ENCODE peak calls at places on chromosomes 6 and 20, in nine cellular contexts. One of them, this sample, is unnamed.

GRCh38 chr6:32837651-32838113 is 857 bp downstream of the TAP2 start:
- DNase-seq in IMR-90: no peak
- DNase-seq in GM12891: no peak
- DNase-seq in transverse colon: no peak
- DNase-seq in A549: no peak
- DNase-seq in gastrocnemius medialis: no peak
- DNase-seq in heart left ventricle: no peak
- DNase-seq in lower leg skin: no peak
- DNase-seq in ovary: no peak
- DNase-seq in this sample: no peak

GRCh38 chr6:157621401-157621800 is 201.6 kb upstream of the SNX9 start:
- DNase-seq in IMR-90: no peak
- DNase-seq in GM12891: no peak
- DNase-seq in transverse colon: no peak
- DNase-seq in A549: no peak
- DNase-seq in gastrocnemius medialis: no peak
- DNase-seq in heart left ventricle: no peak
- DNase-seq in lower leg skin: no peak
- DNase-seq in ovary: no peak
- DNase-seq in this sample: no peak

GRCh38 chr6:163333038-163333437 is 81.5 kb upstream of the QKI start:
- DNase-seq in IMR-90: no peak
- DNase-seq in GM12891: no peak
- DNase-seq in transverse colon: no peak
- DNase-seq in A549: no peak
- DNase-seq in gastrocnemius medialis: no peak
- DNase-seq in heart left ventricle: no peak
- DNase-seq in lower leg skin: no peak
- DNase-seq in ovary: no peak
- DNase-seq in this sample: no peak

GRCh38 chr20:53755733-53756523 is 162.3 kb upstream of the ZNF217 start:
- DNase-seq in IMR-90: no peak
- DNase-seq in GM12891: no peak
- DNase-seq in transverse colon: no peak
- DNase-seq in A549: no peak
- DNase-seq in gastrocnemius medialis: no peak
- DNase-seq in heart left ventricle: no peak
- DNase-seq in lower leg skin: no peak
- DNase-seq in ovary: no peak
- DNase-seq in this sample: no peak

GRCh38 chr20:50085481-50086365 is 27.2 kb downstream of the UBE2V1 start:
- DNase-seq in IMR-90: peak
- DNase-seq in GM12891: peak
- DNase-seq in transverse colon: peak
- DNase-seq in A549: peak
- DNase-seq in gastrocnemius medialis: no peak
- DNase-seq in heart left ventricle: peak
- DNase-seq in lower leg skin: no peak
- DNase-seq in ovary: no peak
- DNase-seq in this sample: peak

GRCh38 chr6:159762681-159763293 is 942 bp downstream of the ACAT2 start:
- DNase-seq in IMR-90: no peak
- DNase-seq in GM12891: peak
- DNase-seq in transverse colon: peak
- DNase-seq in A549: no peak
- DNase-seq in gastrocnemius medialis: no peak
- DNase-seq in heart left ventricle: no peak
- DNase-seq in lower leg skin: peak
- DNase-seq in ovary: no peak
- DNase-seq in this sample: peak

GRCh38 chr6:16238057-16238657 is at the start of gene GMPR:
- DNase-seq in IMR-90: peak
- DNase-seq in GM12891: peak
- DNase-seq in transverse colon: peak
- DNase-seq in A549: no peak
- DNase-seq in gastrocnemius medialis: peak
- DNase-seq in heart left ventricle: peak
- DNase-seq in lower leg skin: peak
- DNase-seq in ovary: peak
- DNase-seq in this sample: peak

GRCh38 chr20:667351-668034 is 8.1 kb downstream of the SCRT2 start:
- DNase-seq in IMR-90: peak
- DNase-seq in GM12891: no peak
- DNase-seq in transverse colon: peak
- DNase-seq in A549: peak
- DNase-seq in gastrocnemius medialis: peak
- DNase-seq in heart left ventricle: no peak
- DNase-seq in lower leg skin: no peak
- DNase-seq in ovary: no peak
- DNase-seq in this sample: peak

GRCh38 chr6:119895626-119896025 is 546.1 kb upstream of the MAN1A1 start:
- DNase-seq in IMR-90: no peak
- DNase-seq in GM12891: no peak
- DNase-seq in transverse colon: no peak
- DNase-seq in A549: no peak
- DNase-seq in gastrocnemius medialis: no peak
- DNase-seq in heart left ventricle: no peak
- DNase-seq in lower leg skin: no peak
- DNase-seq in ovary: no peak
- DNase-seq in this sample: no peak

GRCh38 chr6:112967974-112968373 is 620.8 kb downstream of the RFPL4B start:
- DNase-seq in IMR-90: no peak
- DNase-seq in GM12891: no peak
- DNase-seq in transverse colon: no peak
- DNase-seq in A549: no peak
- DNase-seq in gastrocnemius medialis: no peak
- DNase-seq in heart left ventricle: no peak
- DNase-seq in lower leg skin: no peak
- DNase-seq in ovary: no peak
- DNase-seq in this sample: no peak

GRCh38 chr6:63263456-63263855 is 52.2 kb downstream of the FKBP1C start:
- DNase-seq in IMR-90: no peak
- DNase-seq in GM12891: no peak
- DNase-seq in transverse colon: no peak
- DNase-seq in A549: no peak
- DNase-seq in gastrocnemius medialis: no peak
- DNase-seq in heart left ventricle: no peak
- DNase-seq in lower leg skin: no peak
- DNase-seq in ovary: no peak
- DNase-seq in this sample: no peak

GRCh38 chr20:62899633-62900051 is 26.7 kb downstream of the DIDO1 start:
- DNase-seq in IMR-90: no peak
- DNase-seq in GM12891: no peak
- DNase-seq in transverse colon: peak
- DNase-seq in A549: no peak
- DNase-seq in gastrocnemius medialis: no peak
- DNase-seq in heart left ventricle: no peak
- DNase-seq in lower leg skin: no peak
- DNase-seq in ovary: no peak
- DNase-seq in this sample: no peak

GRCh38 chr6:1708141-1708540 is 98.4 kb downstream of the FOXC1 start:
- DNase-seq in IMR-90: no peak
- DNase-seq in GM12891: no peak
- DNase-seq in transverse colon: no peak
- DNase-seq in A549: no peak
- DNase-seq in gastrocnemius medialis: no peak
- DNase-seq in heart left ventricle: no peak
- DNase-seq in lower leg skin: no peak
- DNase-seq in ovary: no peak
- DNase-seq in this sample: no peak

GRCh38 chr6:21426841-21427490 is 166.6 kb upstream of the SOX4 start:
- DNase-seq in IMR-90: no peak
- DNase-seq in GM12891: no peak
- DNase-seq in transverse colon: no peak
- DNase-seq in A549: no peak
- DNase-seq in gastrocnemius medialis: no peak
- DNase-seq in heart left ventricle: no peak
- DNase-seq in lower leg skin: no peak
- DNase-seq in ovary: no peak
- DNase-seq in this sample: no peak

GRCh38 chr6:39088331-39088730 is 26.7 kb downstream of the SAYSD1 start:
- DNase-seq in IMR-90: peak
- DNase-seq in GM12891: no peak
- DNase-seq in transverse colon: no peak
- DNase-seq in A549: peak
- DNase-seq in gastrocnemius medialis: peak
- DNase-seq in heart left ventricle: peak
- DNase-seq in lower leg skin: peak
- DNase-seq in ovary: peak
- DNase-seq in this sample: peak

GRCh38 chr6:7282097-7282906 is 30.7 kb downstream of the SSR1 start:
- DNase-seq in IMR-90: no peak
- DNase-seq in GM12891: no peak
- DNase-seq in transverse colon: no peak
- DNase-seq in A549: no peak
- DNase-seq in gastrocnemius medialis: no peak
- DNase-seq in heart left ventricle: no peak
- DNase-seq in lower leg skin: no peak
- DNase-seq in ovary: no peak
- DNase-seq in this sample: no peak
- TF ChIP-seq POLR2A in IMR-90: no peak
- TF ChIP-seq POLR2A in GM12891: no peak
- TF ChIP-seq POLR2A in transverse colon: no peak
- TF ChIP-seq POLR2A in A549: no peak
- TF ChIP-seq POLR2A in gastrocnemius medialis: no peak
- TF ChIP-seq POLR2A in heart left ventricle: no peak
- TF ChIP-seq POLR2A in lower leg skin: no peak
- TF ChIP-seq POLR2A in ovary: no peak
- TF ChIP-seq POLR2A in this sample: no peak

GRCh38 chr6:26285143-26286134 is 79.6 kb upstream of the BTN3A2 start:
- DNase-seq in IMR-90: peak
- DNase-seq in GM12891: no peak
- DNase-seq in transverse colon: peak
- DNase-seq in A549: peak
- DNase-seq in gastrocnemius medialis: peak
- DNase-seq in heart left ventricle: peak
- DNase-seq in lower leg skin: peak
- DNase-seq in ovary: peak
- DNase-seq in this sample: peak
- TF ChIP-seq POLR2A in IMR-90: peak
- TF ChIP-seq POLR2A in GM12891: peak
- TF ChIP-seq POLR2A in transverse colon: peak
- TF ChIP-seq POLR2A in A549: peak
- TF ChIP-seq POLR2A in gastrocnemius medialis: peak
- TF ChIP-seq POLR2A in heart left ventricle: peak
- TF ChIP-seq POLR2A in lower leg skin: peak
- TF ChIP-seq POLR2A in ovary: peak
- TF ChIP-seq POLR2A in this sample: peak

DNA sequence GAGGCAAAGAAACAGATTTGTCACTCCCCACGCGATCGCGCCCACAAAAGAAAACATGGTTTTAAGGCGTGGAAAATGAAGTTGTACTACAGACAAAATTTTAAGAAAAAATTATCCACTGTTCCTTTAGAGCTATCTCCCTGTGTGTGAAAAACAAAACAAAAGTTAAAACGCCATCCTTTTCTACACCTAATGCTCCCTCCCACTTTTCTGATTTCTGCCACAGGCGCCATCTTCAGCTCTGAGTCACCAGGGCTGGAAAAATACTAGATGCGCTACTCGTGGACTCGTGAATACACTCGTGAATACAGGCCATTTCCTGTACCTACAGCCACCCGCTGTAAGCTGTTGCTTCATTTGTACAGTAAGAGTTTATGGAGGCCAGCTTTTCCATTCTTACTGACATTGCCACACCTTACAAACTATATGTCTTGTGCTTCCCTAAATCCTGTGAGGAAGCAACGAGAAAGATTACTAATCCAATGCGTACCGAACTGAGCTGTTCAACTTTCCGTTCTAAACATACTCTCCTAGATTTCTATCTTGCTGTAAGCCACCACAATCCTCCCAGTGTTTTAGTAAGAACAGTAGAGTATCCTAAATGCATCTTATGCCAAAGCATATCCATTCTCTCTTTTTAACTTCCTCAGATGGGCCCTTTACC is 770 bp upstream of the AHI1 start:
- DNase-seq in IMR-90: peak
- DNase-seq in GM12891: no peak
- DNase-seq in transverse colon: peak
- DNase-seq in A549: peak
- DNase-seq in gastrocnemius medialis: peak
- DNase-seq in heart left ventricle: peak
- DNase-seq in lower leg skin: peak
- DNase-seq in ovary: peak
- DNase-seq in this sample: peak
- TF ChIP-seq POLR2A in IMR-90: peak
- TF ChIP-seq POLR2A in GM12891: no peak
- TF ChIP-seq POLR2A in transverse colon: no peak
- TF ChIP-seq POLR2A in A549: peak
- TF ChIP-seq POLR2A in gastrocnemius medialis: no peak
- TF ChIP-seq POLR2A in heart left ventricle: no peak
- TF ChIP-seq POLR2A in lower leg skin: no peak
- TF ChIP-seq POLR2A in ovary: peak
- TF ChIP-seq POLR2A in this sample: peak

GRCh38 chr20:38962044-38962897 is at the start of gene DHX35:
- DNase-seq in IMR-90: peak
- DNase-seq in GM12891: peak
- DNase-seq in transverse colon: peak
- DNase-seq in A549: peak
- DNase-seq in gastrocnemius medialis: peak
- DNase-seq in heart left ventricle: peak
- DNase-seq in lower leg skin: peak
- DNase-seq in ovary: peak
- DNase-seq in this sample: peak
- TF ChIP-seq POLR2A in IMR-90: peak
- TF ChIP-seq POLR2A in GM12891: peak
- TF ChIP-seq POLR2A in transverse colon: peak
- TF ChIP-seq POLR2A in A549: peak
- TF ChIP-seq POLR2A in gastrocnemius medialis: peak
- TF ChIP-seq POLR2A in heart left ventricle: peak
- TF ChIP-seq POLR2A in lower leg skin: no peak
- TF ChIP-seq POLR2A in ovary: no peak
- TF ChIP-seq POLR2A in this sample: peak

DNA sequence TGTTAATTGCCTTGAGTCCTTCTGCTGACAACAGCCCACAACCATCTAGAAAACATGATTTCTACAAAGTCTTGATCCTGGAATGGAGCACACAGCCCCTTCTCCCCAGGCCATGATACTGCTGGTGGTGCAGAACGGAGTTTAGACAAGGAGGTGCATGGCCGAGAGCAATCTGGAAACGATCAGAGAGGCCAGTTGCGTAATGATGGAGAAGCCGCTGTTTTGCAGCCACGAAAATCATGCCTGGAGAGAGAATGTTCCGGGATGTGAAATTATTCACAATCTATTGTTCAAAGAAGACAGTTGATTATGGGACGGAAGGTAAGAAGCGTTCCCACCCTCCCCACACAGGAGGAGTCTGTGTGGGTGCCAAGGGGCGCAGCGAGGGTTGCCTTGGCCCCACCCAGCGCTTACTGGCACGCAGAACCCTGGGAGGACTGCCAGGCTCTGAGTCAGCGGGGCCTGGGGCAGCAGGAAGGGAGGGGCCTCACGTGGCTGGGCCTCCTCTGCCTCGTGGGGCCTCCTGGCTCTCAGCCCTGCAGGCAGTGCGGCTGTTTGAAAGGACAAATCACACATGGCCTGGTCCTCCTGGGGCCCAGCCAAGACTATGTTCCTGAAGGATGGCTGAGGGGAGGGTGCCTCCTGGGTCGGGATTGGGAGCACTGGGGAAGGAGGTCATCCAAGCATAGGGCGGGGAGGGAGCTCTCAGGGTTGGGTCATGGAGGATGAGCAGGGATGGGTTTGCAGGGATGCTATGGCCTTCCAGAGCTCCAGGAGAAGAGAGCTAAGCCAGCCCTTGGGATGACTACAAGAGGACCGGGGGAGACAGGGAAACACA is 8.7 kb upstream of the AP5S1 start:
- DNase-seq in IMR-90: peak
- DNase-seq in GM12891: no peak
- DNase-seq in transverse colon: peak
- DNase-seq in A549: peak
- DNase-seq in gastrocnemius medialis: peak
- DNase-seq in heart left ventricle: peak
- DNase-seq in lower leg skin: peak
- DNase-seq in ovary: peak
- DNase-seq in this sample: peak
- TF ChIP-seq POLR2A in IMR-90: peak
- TF ChIP-seq POLR2A in GM12891: no peak
- TF ChIP-seq POLR2A in transverse colon: peak
- TF ChIP-seq POLR2A in A549: peak
- TF ChIP-seq POLR2A in gastrocnemius medialis: peak
- TF ChIP-seq POLR2A in heart left ventricle: peak
- TF ChIP-seq POLR2A in lower leg skin: no peak
- TF ChIP-seq POLR2A in ovary: peak
- TF ChIP-seq POLR2A in this sample: peak

This sample was measured in erythroblast.